ENCODE peak calls at places on chromosomes 13 and 19, in ten cellular contexts. H is tibial artery; G is dorsolateral prefrontal cortex; M is brain microvascular endothelial cell; N is body of pancreas; T is A549; E is T follicular helper cell; A is cardiac fibroblast; P is A172; C is CD4-positive, alpha-beta T cell. R is an unnamed sample.

GRCh38 chr13:108212901-108213300 is 2.4 kb downstream of the LIG4 start:
- DNase-seq in H (no peak), P (no peak), M (no peak), E (no peak), N (no peak), G (no peak), A (no peak), T (no peak), C (no peak), R (no peak)

GRCh38 chr13:45048890-45049407 is 59.6 kb downstream of the GPALPP1 start:
- DNase-seq in A (no peak), E (no peak), T (no peak), N (no peak), M (no peak), G (no peak), H (no peak), P (no peak), C (no peak), R (no peak)

GRCh38 chr19:40461669-40462221 is 3.8 kb downstream of the BLVRB start:
- DNase-seq in M (no peak), T (peak), A (no peak), C (no peak), N (no peak), G (no peak), P (no peak), H (no peak), E (no peak), R (no peak)

GRCh38 chr19:4976412-4977298 is 7.7 kb downstream of the KDM4B start:
- DNase-seq in P (peak), E (no peak), N (no peak), M (no peak), H (peak), A (peak), T (peak), C (no peak), G (no peak), R (peak)

GRCh38 chr13:45335397-45336024 is 5.5 kb downstream of the TPT1 start:
- DNase-seq in P (no peak), T (no peak), N (no peak), C (no peak), E (no peak), G (no peak), M (no peak), A (peak), H (no peak), R (peak)

GRCh38 chr19:49975051-49975450 is 14.1 kb upstream of the SIGLEC11 start:
- DNase-seq in C (no peak), A (no peak), G (no peak), M (no peak), H (no peak), T (no peak), E (no peak), P (no peak), N (no peak), R (no peak)

GRCh38 chr13:30792257-30793000 is 57.1 kb downstream of the ALOX5AP start:
- DNase-seq in C (no peak), G (peak), A (peak), T (peak), N (peak), P (peak), H (peak), E (no peak), M (peak), R (peak)

GRCh38 chr19:43618921-43619261 is 538 bp downstream of the ZNF428 start:
- DNase-seq in C (peak), P (no peak), A (no peak), E (no peak), N (no peak), H (no peak), T (peak), G (no peak), M (peak), R (no peak)

GRCh38 chr19:10848208-10848843 is at the start of gene C19orf38:
- DNase-seq in T (no peak), A (no peak), E (no peak), H (no peak), M (no peak), C (no peak), P (no peak), N (no peak), G (no peak), R (no peak)

GRCh38 chr19:38674388-38675133 is 27.1 kb downstream of the ACTN4 start:
- DNase-seq in C (no peak), N (no peak), P (no peak), T (no peak), H (no peak), M (no peak), G (no peak), E (no peak), A (peak), R (no peak)

GRCh38 chr13:67267136-67267535 is 37.0 kb upstream of the PCDH9 start:
- DNase-seq in N (no peak), P (no peak), G (no peak), H (no peak), E (no peak), A (no peak), T (no peak), M (peak), C (no peak), R (peak)

GRCh38 chr13:98761126-98761978 is 8.9 kb upstream of the SLC15A1 start:
- DNase-seq in A (peak), C (no peak), M (peak), H (no peak), P (peak), G (no peak), T (no peak), N (no peak), E (no peak), R (peak)

GRCh38 chr13:30019648-30020626 is 169.5 kb upstream of the UBL3 start:
- DNase-seq in C (no peak), E (no peak), T (no peak), A (no peak), G (no peak), N (no peak), M (no peak), H (no peak), P (no peak), R (no peak)

GRCh38 chr13:44111701-44112100 is 232.0 kb downstream of the LACC1 start:
- DNase-seq in G (no peak), M (no peak), E (no peak), A (no peak), H (no peak), P (no peak), N (no peak), T (no peak), C (no peak), R (no peak)

R was measured in astrocyte of the spinal cord.